ENCODE peak calls at places on chromosomes 3 and 15, in four cellular contexts. One of them, this sample, is unnamed.

GRCh38 chr15:97745481-97746071 is 214.9 kb upstream of the ARRDC4 start:
- DNase-seq in HepG2: peak; percentile 23
- DNase-seq in K562: peak; percentile 39
- DNase-seq in WTC11: peak; percentile 62
- DNase-seq in this sample: peak; percentile 63

GRCh38 chr3:30428251-30428650 is 178.2 kb upstream of the TGFBR2 start:
- DNase-seq in HepG2: no peak
- DNase-seq in K562: no peak
- DNase-seq in WTC11: no peak
- DNase-seq in this sample: no peak

GRCh38 chr3:186772886-186773417 is 10.4 kb upstream of the EIF4A2 start:
- DNase-seq in HepG2: no peak
- DNase-seq in K562: no peak
- DNase-seq in WTC11: peak; percentile 40
- DNase-seq in this sample: no peak

GRCh38 chr3:142276780-142277179 is 51.4 kb upstream of the GK5 start:
- DNase-seq in HepG2: no peak
- DNase-seq in K562: no peak
- DNase-seq in WTC11: no peak
- DNase-seq in this sample: no peak

GRCh38 chr3:142366434-142366833 is 81.4 kb downstream of the XRN1 start:
- DNase-seq in HepG2: peak; percentile 2
- DNase-seq in K562: peak; percentile 12
- DNase-seq in WTC11: no peak
- DNase-seq in this sample: peak; percentile 12

GRCh38 chr15:97425596-97425995 is 534.9 kb upstream of the ARRDC4 start:
- DNase-seq in HepG2: no peak
- DNase-seq in K562: no peak
- DNase-seq in WTC11: no peak
- DNase-seq in this sample: no peak

GRCh38 chr15:31096563-31096962 is 5.0 kb downstream of the TRPM1 start:
- DNase-seq in HepG2: no peak
- DNase-seq in K562: no peak
- DNase-seq in WTC11: no peak
- DNase-seq in this sample: no peak

GRCh38 chr3:157160652-157161480 is 919 bp upstream of the CCNL1 start:
- DNase-seq in HepG2: peak; percentile 80
- DNase-seq in K562: peak; percentile 52
- DNase-seq in WTC11: no peak
- DNase-seq in this sample: peak; percentile 32

GRCh38 chr3:149955449-149955848 is 15.2 kb downstream of the PFN2 start:
- DNase-seq in HepG2: no peak
- DNase-seq in K562: no peak
- DNase-seq in WTC11: no peak
- DNase-seq in this sample: no peak

GRCh38 chr3:154018100-154018696 is 103.0 kb upstream of the ARHGEF26 start:
- DNase-seq in HepG2: peak; percentile 33
- DNase-seq in K562: peak; percentile 37
- DNase-seq in WTC11: peak; percentile 76
- DNase-seq in this sample: peak; percentile 69

GRCh38 chr3:16488637-16489036 is 24.9 kb downstream of the RFTN1 start:
- DNase-seq in HepG2: no peak
- DNase-seq in K562: no peak
- DNase-seq in WTC11: no peak
- DNase-seq in this sample: no peak

GRCh38 chr15:84681822-84682221 is 23.8 kb upstream of the NMB start:
- DNase-seq in HepG2: no peak
- DNase-seq in K562: no peak
- DNase-seq in WTC11: no peak
- DNase-seq in this sample: no peak

GRCh38 chr3:179812096-179812382 is 159.2 kb downstream of the USP13 start:
- DNase-seq in HepG2: no peak
- DNase-seq in K562: no peak
- DNase-seq in WTC11: no peak
- DNase-seq in this sample: no peak

GRCh38 chr3:30012941-30013543 is 593.4 kb upstream of the TGFBR2 start:
- DNase-seq in HepG2: peak; percentile 63
- DNase-seq in K562: peak; percentile 31
- DNase-seq in WTC11: peak; percentile 80
- DNase-seq in this sample: peak; percentile 50

GRCh38 chr3:36911990-36912804 is 32.7 kb downstream of the TRANK1 start:
- DNase-seq in HepG2: peak; percentile 10
- DNase-seq in K562: peak; percentile 57
- DNase-seq in WTC11: no peak
- DNase-seq in this sample: no peak

GRCh38 chr3:171967137-171967783 is 72.1 kb upstream of the FNDC3B start:
- DNase-seq in HepG2: peak; percentile 96
- DNase-seq in K562: peak; percentile 56
- DNase-seq in WTC11: no peak
- DNase-seq in this sample: no peak

GRCh38 chr15:52306270-52306669 is 10.7 kb upstream of the MYO5C start:
- DNase-seq in HepG2: no peak
- DNase-seq in K562: no peak
- DNase-seq in WTC11: no peak
- DNase-seq in this sample: no peak

GRCh38 chr15:52303093-52303772 is 7.6 kb upstream of the MYO5C start:
- DNase-seq in HepG2: no peak
- DNase-seq in K562: no peak
- DNase-seq in WTC11: no peak
- DNase-seq in this sample: no peak

GRCh38 chr15:37204698-37205097 is 104.3 kb upstream of the MEIS2 start:
- DNase-seq in HepG2: no peak
- DNase-seq in K562: no peak
- DNase-seq in WTC11: no peak
- DNase-seq in this sample: no peak

GRCh38 chr15:69744421-69745162 is 292.0 kb downstream of the RPLP1 start:
- DNase-seq in HepG2: no peak
- DNase-seq in K562: no peak
- DNase-seq in WTC11: no peak
- DNase-seq in this sample: no peak

GRCh38 chr15:48466825-48467224 is 135.6 kb downstream of the DUT start:
- DNase-seq in HepG2: no peak
- DNase-seq in K562: no peak
- DNase-seq in WTC11: no peak
- DNase-seq in this sample: no peak
- TF ChIP-seq ELF4 in HepG2: no peak
- TF ChIP-seq ELF4 in K562: no peak
- TF ChIP-seq ELF4 in WTC11: no peak
- TF ChIP-seq ELF4 in this sample: no peak

GRCh38 chr3:151318313-151318712 is 1.7 kb upstream of the GPR87 start:
- DNase-seq in HepG2: no peak
- DNase-seq in K562: no peak
- DNase-seq in WTC11: no peak
- DNase-seq in this sample: no peak
- TF ChIP-seq ELF4 in HepG2: no peak
- TF ChIP-seq ELF4 in K562: no peak
- TF ChIP-seq ELF4 in WTC11: no peak
- TF ChIP-seq ELF4 in this sample: no peak

GRCh38 chr3:48503406-48504050 is 446 bp downstream of the SHISA5 start:
- DNase-seq in HepG2: no peak
- DNase-seq in K562: peak; percentile 51
- DNase-seq in WTC11: peak; percentile 57
- DNase-seq in this sample: peak; percentile 11
- TF ChIP-seq ELF4 in HepG2: no peak
- TF ChIP-seq ELF4 in K562: no peak
- TF ChIP-seq ELF4 in WTC11: no peak
- TF ChIP-seq ELF4 in this sample: no peak

GRCh38 chr3:86416334-86416733 is 574.6 kb downstream of the VGLL3 start:
- DNase-seq in HepG2: no peak
- DNase-seq in K562: no peak
- DNase-seq in WTC11: no peak
- DNase-seq in this sample: no peak
- TF ChIP-seq ELF4 in HepG2: no peak
- TF ChIP-seq ELF4 in K562: no peak
- TF ChIP-seq ELF4 in WTC11: no peak
- TF ChIP-seq ELF4 in this sample: no peak

DNA sequence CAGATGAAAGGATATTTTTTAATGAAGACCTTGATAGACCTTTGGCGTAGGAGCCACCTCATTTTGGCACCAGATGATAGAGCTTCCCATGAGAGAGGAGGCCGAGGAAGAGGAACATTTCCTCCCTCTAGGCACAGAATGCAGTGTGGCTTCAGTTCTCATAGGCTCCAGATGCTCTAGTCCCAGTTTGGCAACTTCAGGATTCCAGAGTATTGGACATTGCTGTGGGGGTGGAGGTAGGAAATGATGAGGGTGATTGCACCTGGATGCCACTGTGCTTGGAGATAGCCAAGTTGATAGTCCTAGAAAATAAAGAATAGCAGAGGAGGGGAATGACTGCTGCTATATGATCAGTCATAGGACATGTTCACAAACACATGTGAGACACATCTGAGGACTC is 58.3 kb upstream of the KY start:
- DNase-seq in HepG2: no peak
- DNase-seq in K562: no peak
- DNase-seq in WTC11: no peak
- DNase-seq in this sample: no peak
- TF ChIP-seq ELF4 in HepG2: no peak
- TF ChIP-seq ELF4 in K562: no peak
- TF ChIP-seq ELF4 in WTC11: no peak
- TF ChIP-seq ELF4 in this sample: no peak

GRCh38 chr15:87710406-87710805 is 546.1 kb downstream of the NTRK3 start:
- DNase-seq in HepG2: no peak
- DNase-seq in K562: no peak
- DNase-seq in WTC11: no peak
- DNase-seq in this sample: no peak

GRCh38 chr15:87707581-87708130 is 548.9 kb downstream of the NTRK3 start:
- DNase-seq in HepG2: no peak
- DNase-seq in K562: no peak
- DNase-seq in WTC11: no peak
- DNase-seq in this sample: no peak

GRCh38 chr15:87706001-87706400 is 550.5 kb downstream of the NTRK3 start:
- DNase-seq in HepG2: no peak
- DNase-seq in K562: no peak
- DNase-seq in WTC11: no peak
- DNase-seq in this sample: no peak

GRCh38 chr15:87704276-87704675 is 552.3 kb downstream of the NTRK3 start:
- DNase-seq in HepG2: no peak
- DNase-seq in K562: peak; percentile 32
- DNase-seq in WTC11: no peak
- DNase-seq in this sample: peak; percentile 11

DNA sequence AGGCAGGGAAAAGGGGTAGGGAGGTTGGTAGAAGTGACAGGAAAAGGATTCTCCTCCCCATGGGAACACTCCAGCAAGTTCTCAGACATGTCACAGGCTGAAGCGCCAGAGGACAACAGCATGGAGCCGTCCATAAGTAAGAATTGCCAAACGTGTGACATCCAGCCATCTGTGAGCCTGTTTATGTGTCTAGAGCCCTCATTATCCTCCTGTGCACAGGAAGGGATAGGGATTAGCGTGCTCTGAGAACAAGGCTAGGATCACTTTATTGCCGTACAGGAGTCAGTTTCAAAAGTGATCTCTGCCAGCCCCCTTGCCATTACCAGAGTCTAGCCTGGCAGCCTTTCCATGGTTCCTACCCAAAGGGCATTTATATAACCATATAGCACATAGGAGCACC is 549.5 kb downstream of the NTRK3 start:
- DNase-seq in HepG2: no peak
- DNase-seq in K562: no peak
- DNase-seq in WTC11: no peak
- DNase-seq in this sample: no peak
- TF ChIP-seq ELF4 in HepG2: no peak
- TF ChIP-seq ELF4 in K562: no peak
- TF ChIP-seq ELF4 in WTC11: no peak
- TF ChIP-seq ELF4 in this sample: no peak

GRCh38 chr15:90885432-90886290 is 1.4 kb downstream of the FES start:
- DNase-seq in HepG2: no peak
- DNase-seq in K562: peak; percentile 76
- DNase-seq in WTC11: peak; percentile 89
- DNase-seq in this sample: peak; percentile 82

GRCh38 chr15:90889313-90889730 is 5.0 kb downstream of the FES start:
- DNase-seq in HepG2: no peak
- DNase-seq in K562: no peak
- DNase-seq in WTC11: no peak
- DNase-seq in this sample: no peak

GRCh38 chr15:90886291-90886614 is 1.9 kb downstream of the FES start:
- DNase-seq in HepG2: no peak
- DNase-seq in K562: no peak
- DNase-seq in WTC11: no peak
- DNase-seq in this sample: no peak

GRCh38 chr15:90884719-90885431 is 571 bp downstream of the FES start:
- DNase-seq in HepG2: no peak
- DNase-seq in K562: no peak
- DNase-seq in WTC11: peak; percentile 31
- DNase-seq in this sample: no peak

GRCh38 chr15:90887037-90887481 is 2.8 kb downstream of the FES start:
- DNase-seq in HepG2: no peak
- DNase-seq in K562: no peak
- DNase-seq in WTC11: no peak
- DNase-seq in this sample: no peak
- TF ChIP-seq ELF4 in HepG2: no peak
- TF ChIP-seq ELF4 in K562: no peak
- TF ChIP-seq ELF4 in WTC11: no peak
- TF ChIP-seq ELF4 in this sample: no peak

GRCh38 chr3:54873059-54873695 is 54.7 kb downstream of the LRTM1 start:
- DNase-seq in HepG2: no peak
- DNase-seq in K562: no peak
- DNase-seq in WTC11: no peak
- DNase-seq in this sample: no peak
- TF ChIP-seq ELF4 in HepG2: no peak
- TF ChIP-seq ELF4 in K562: no peak
- TF ChIP-seq ELF4 in WTC11: no peak
- TF ChIP-seq ELF4 in this sample: no peak